ENCODE peak calls at places on chromosome 13, in nine cellular contexts. M is fibroblast of mammary gland, J is vagina, Z is tibial artery, R is left ventricle myocardium inferior, S is T-cell, G is neural progenitor cell, U is midbrain, P is RWPE1. I is an unnamed sample.

GRCh38 chr13:48304132-48304876 is 753 bp downstream of the RB1 start:
- DNase-seq in J (no peak), U (peak), G (peak), M (peak), Z (peak), P (peak), S (no peak), R (peak), I (peak)

GRCh38 chr13:42333613-42334328 is 61.8 kb downstream of the AKAP11 start:
- DNase-seq in J (no peak), G (peak), U (no peak), Z (no peak), M (peak), R (no peak), S (no peak), P (peak), I (peak)

GRCh38 chr13:46321494-46322225 is 65.4 kb downstream of the RUBCNL start:
- DNase-seq in P (peak), G (peak), U (peak), S (peak), Z (no peak), J (no peak), M (peak), R (peak), I (peak)

GRCh38 chr13:99757756-99758464 is 213.7 kb downstream of the ZIC5 start:
- DNase-seq in Z (no peak), J (no peak), G (no peak), U (no peak), P (no peak), M (no peak), R (no peak), S (no peak), I (no peak)

GRCh38 chr13:46593403-46593802 is 40.4 kb downstream of the LRCH1 start:
- DNase-seq in M (no peak), Z (no peak), U (no peak), R (no peak), P (no peak), G (no peak), S (peak), J (no peak), I (no peak)

GRCh38 chr13:42574011-42574410 is at the start of gene TNFSF11:
- DNase-seq in Z (no peak), S (no peak), P (no peak), M (no peak), R (no peak), J (no peak), U (no peak), G (peak), I (no peak)

GRCh38 chr13:109700176-109700575 is 86.2 kb downstream of the IRS2 start:
- DNase-seq in R (peak), J (no peak), G (no peak), U (peak), Z (peak), S (no peak), M (peak), P (peak), I (peak)

GRCh38 chr13:114010401-114011101 is 36.7 kb upstream of the C13orf46 start:
- DNase-seq in U (no peak), P (no peak), Z (no peak), G (no peak), M (no peak), S (peak), R (no peak), J (no peak), I (no peak)

GRCh38 chr13:37090912-37091311 is 14.6 kb downstream of the CSNK1A1L start:
- DNase-seq in U (no peak), S (no peak), R (no peak), P (no peak), M (no peak), J (no peak), Z (no peak), G (no peak), I (peak)

GRCh38 chr13:94595006-94595942 is 678 bp downstream of the TGDS start:
- DNase-seq in M (peak), P (peak), R (no peak), S (peak), Z (no peak), U (no peak), G (peak), J (no peak), I (peak)

GRCh38 chr13:39874331-39875055 is 219.0 kb downstream of the COG6 start:
- DNase-seq in S (no peak), G (no peak), R (no peak), Z (no peak), M (peak), P (no peak), J (no peak), U (no peak), I (no peak)

GRCh38 chr13:80237646-80238045 is 103.3 kb downstream of the SPRY2 start:
- DNase-seq in J (no peak), P (no peak), G (no peak), M (peak), Z (no peak), R (no peak), S (no peak), U (no peak), I (no peak)

GRCh38 chr13:92781965-92782364 is 444.6 kb upstream of the GPC6 start:
- DNase-seq in Z (no peak), M (no peak), G (no peak), P (no peak), J (no peak), U (no peak), S (no peak), R (no peak), I (no peak)

GRCh38 chr13:76764429-76764828 is 121.8 kb downstream of the KCTD12 start:
- DNase-seq in U (no peak), G (no peak), J (no peak), M (peak), S (no peak), P (no peak), Z (peak), R (peak), I (peak)

GRCh38 chr13:21104199-21105019 is 43.0 kb upstream of the LATS2 start:
- DNase-seq in J (no peak), G (no peak), Z (no peak), M (no peak), S (no peak), P (no peak), U (no peak), R (no peak), I (no peak)

GRCh38 chr13:50635504-50635903 is 208.0 kb downstream of the DLEU7 start:
- DNase-seq in G (no peak), Z (peak), S (no peak), R (no peak), U (peak), M (peak), P (no peak), J (no peak), I (no peak)

GRCh38 chr13:114140909-114141255 is 8.5 kb upstream of the RASA3 start:
- DNase-seq in Z (no peak), R (no peak), S (peak), P (no peak), U (no peak), G (no peak), J (no peak), M (no peak), I (no peak)

GRCh38 chr13:32045537-32045936 is 14.0 kb downstream of the FRY start:
- DNase-seq in U (no peak), R (no peak), G (no peak), J (no peak), Z (no peak), S (no peak), P (no peak), M (peak), I (no peak)

I was measured in MCF 10A.